ENCODE peak calls at places on chromosomes 5 and 9, in four cellular contexts. N is HCT116, G is body of pancreas, L is K562. Q is an unnamed sample.

GRCh38 chr9:33351547-33351946 is 50.8 kb downstream of the AQP7 start:
- ATAC-seq in N (peak; percentile 30), G (no peak), L (no peak), Q (no peak)

GRCh38 chr5:33433303-33434255 is 7.2 kb upstream of the TARS1 start:
- ATAC-seq in N (no peak), G (no peak), L (no peak), Q (no peak)

GRCh38 chr9:90870646-90871326 is 69.2 kb downstream of the SYK start:
- ATAC-seq in N (peak; percentile 69), G (peak; percentile 38), L (peak; percentile 69), Q (no peak)

GRCh38 chr9:116499434-116499833 is 187.7 kb upstream of the TRIM32 start:
- ATAC-seq in N (peak; percentile 56), G (no peak), L (no peak), Q (no peak)

GRCh38 chr5:174832811-174833210 is 108.4 kb downstream of the MSX2 start:
- ATAC-seq in N (no peak), G (no peak), L (no peak), Q (no peak)

GRCh38 chr5:6950250-6950649 is 237.0 kb downstream of the TENT4A start:
- ATAC-seq in N (no peak), G (no peak), L (no peak), Q (no peak)

GRCh38 chr5:103582364-103582763 is 19.8 kb upstream of the NUDT12 start:
- ATAC-seq in N (peak; percentile 70), G (peak; percentile 72), L (peak; percentile 75), Q (no peak)

GRCh38 chr5:113119271-113119924 is 142.8 kb downstream of the DCP2 start:
- ATAC-seq in N (no peak), G (no peak), L (peak; percentile 42), Q (peak; percentile 78)

GRCh38 chr5:127210082-127210481 is 80.5 kb upstream of the MEGF10 start:
- ATAC-seq in N (no peak), G (no peak), L (no peak), Q (no peak)

GRCh38 chr9:112198646-112199045 is 23.5 kb upstream of the SUSD1 start:
- ATAC-seq in N (no peak), G (no peak), L (peak; percentile 79), Q (no peak)

GRCh38 chr9:81892440-81892839 is 35.8 kb upstream of the SPATA31D4 start:
- ATAC-seq in N (no peak), G (no peak), L (no peak), Q (no peak)

GRCh38 chr5:7242118-7242517 is 153.8 kb upstream of the ADCY2 start:
- ATAC-seq in N (no peak), G (no peak), L (no peak), Q (no peak)

GRCh38 chr5:50711280-50711679 is 44.8 kb downstream of the PARP8 start:
- ATAC-seq in N (no peak), G (peak; percentile 85), L (no peak), Q (no peak)

GRCh38 chr5:107389769-107390168 is 281.0 kb downstream of the EFNA5 start:
- ATAC-seq in N (no peak), G (no peak), L (no peak), Q (no peak)

GRCh38 chr9:20376042-20376441 is 246.3 kb downstream of the MLLT3 start:
- ATAC-seq in N (no peak), G (no peak), L (no peak), Q (no peak)

GRCh38 chr5:6086871-6087270 is 291.5 kb downstream of the MED10 start:
- ATAC-seq in N (no peak), G (no peak), L (no peak), Q (no peak)

GRCh38 chr5:177403826-177404640 is 3.6 kb upstream of the PFN3 start:
- ATAC-seq in N (peak; percentile 72), G (peak; percentile 89), L (peak; percentile 96), Q (peak; percentile 92)

GRCh38 chr5:177404641-177405134 is 4.2 kb upstream of the PFN3 start:
- ATAC-seq in N (no peak), G (no peak), L (no peak), Q (no peak)

GRCh38 chr5:177403194-177403825 is 2.8 kb upstream of the PFN3 start:
- ATAC-seq in N (peak; percentile 24), G (no peak), L (peak; percentile 35), Q (no peak)

GRCh38 chr5:177399903-177400868 is at the start of gene PFN3:
- ATAC-seq in N (no peak), G (no peak), L (no peak), Q (no peak)

DNA sequence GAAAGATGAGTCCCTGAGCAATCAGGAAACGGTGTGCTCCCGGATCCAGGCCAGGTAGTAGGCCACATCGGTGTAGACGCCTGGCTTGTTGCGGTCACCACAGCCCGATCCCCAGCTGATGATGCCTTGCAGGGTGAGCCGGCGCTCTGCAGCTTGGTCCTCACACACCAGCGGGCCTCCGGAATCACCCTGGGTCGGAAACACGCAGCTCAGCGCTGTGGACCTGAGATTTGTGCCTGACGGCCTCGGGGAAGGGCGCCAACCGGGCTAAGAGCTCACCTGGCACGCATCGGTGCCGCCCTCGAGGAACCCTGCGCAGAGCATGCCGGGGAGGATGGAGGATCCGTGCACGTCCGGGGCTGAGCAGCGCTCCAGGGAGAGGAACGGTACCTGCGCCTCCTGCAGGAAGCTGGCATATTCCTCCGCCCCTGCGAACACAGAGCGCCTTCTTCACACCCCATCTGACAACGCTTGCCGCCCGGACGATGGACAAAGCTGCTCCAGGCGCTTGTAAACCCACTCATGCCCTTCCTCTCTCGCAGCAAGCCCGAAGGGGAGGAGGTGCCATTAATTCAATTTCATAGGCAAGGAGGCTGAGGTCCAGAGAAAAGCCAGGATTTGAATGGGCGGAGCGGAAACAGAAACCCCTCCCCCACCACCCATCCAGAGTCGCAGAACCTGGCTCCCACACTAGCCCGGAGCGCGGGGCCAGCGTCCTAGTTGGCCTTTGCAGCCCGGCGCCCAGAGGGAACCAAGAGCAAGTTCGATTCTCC is 2.0 kb upstream of the PFN3 start:
- ATAC-seq in N (peak; percentile 77), G (peak; percentile 69), L (no peak), Q (peak; percentile 24)
- H3K4me3 ChIP-seq in N (peak overlapping the region; percentile 82), G (no peak overlapping the region), L (no peak overlapping the region), Q (no peak overlapping the region)

GRCh38 chr9:128688501-128689292 is at the start of gene SET:
- ATAC-seq in N (peak; percentile 77), G (peak; percentile 89), L (peak; percentile 95), Q (peak; percentile 96)
- TF ChIP-seq POLR2A in N (peak; percentile 90), G (peak; percentile 68), L (peak; percentile 79), Q (no peak)

GRCh38 chr9:34380034-34380510 is 3.4 kb upstream of the MYORG start:
- ATAC-seq in N (no peak), G (no peak), L (no peak), Q (no peak)
- H3K4me3 ChIP-seq in N (no peak overlapping the region), G (no peak overlapping the region), L (no peak overlapping the region), Q (no peak overlapping the region)

GRCh38 chr9:122332083-122332482 is 38.7 kb upstream of the PTGS1 start:
- ATAC-seq in N (no peak), G (no peak), L (peak; percentile 85), Q (no peak)
- TF ChIP-seq POLR2A in N (no peak), G (no peak), L (no peak), Q (no peak)

GRCh38 chr9:127734247-127734746 is 797 bp downstream of the TOR2A start:
- ATAC-seq in N (no peak), G (peak; percentile 0), L (no peak), Q (no peak)

GRCh38 chr9:127733609-127734008 is 1.5 kb downstream of the TOR2A start:
- ATAC-seq in N (no peak), G (no peak), L (no peak), Q (no peak)

GRCh38 chr9:127738666-127739065 is 3.6 kb upstream of the TOR2A start:
- ATAC-seq in N (no peak), G (no peak), L (no peak), Q (no peak)

GRCh38 chr9:127734747-127735529 is at the start of gene TOR2A:
- ATAC-seq in N (peak; percentile 93), G (peak; percentile 95), L (peak; percentile 98), Q (peak; percentile 95)

GRCh38 chr9:127735530-127736176 is 559 bp upstream of the TOR2A start:
- ATAC-seq in N (no peak), G (no peak), L (no peak), Q (no peak)
- H3K4me3 ChIP-seq in N (no peak overlapping the region), G (no peak overlapping the region), L (peak overlapping the region; percentile 74), Q (peak overlapping the region; percentile 84)

GRCh38 chr5:154767537-154767936 is 12.4 kb downstream of the LARP1 start:
- ATAC-seq in N (no peak), G (no peak), L (no peak), Q (no peak)
- TF ChIP-seq POLR2A in N (no peak), G (no peak), L (no peak), Q (no peak)

DNA sequence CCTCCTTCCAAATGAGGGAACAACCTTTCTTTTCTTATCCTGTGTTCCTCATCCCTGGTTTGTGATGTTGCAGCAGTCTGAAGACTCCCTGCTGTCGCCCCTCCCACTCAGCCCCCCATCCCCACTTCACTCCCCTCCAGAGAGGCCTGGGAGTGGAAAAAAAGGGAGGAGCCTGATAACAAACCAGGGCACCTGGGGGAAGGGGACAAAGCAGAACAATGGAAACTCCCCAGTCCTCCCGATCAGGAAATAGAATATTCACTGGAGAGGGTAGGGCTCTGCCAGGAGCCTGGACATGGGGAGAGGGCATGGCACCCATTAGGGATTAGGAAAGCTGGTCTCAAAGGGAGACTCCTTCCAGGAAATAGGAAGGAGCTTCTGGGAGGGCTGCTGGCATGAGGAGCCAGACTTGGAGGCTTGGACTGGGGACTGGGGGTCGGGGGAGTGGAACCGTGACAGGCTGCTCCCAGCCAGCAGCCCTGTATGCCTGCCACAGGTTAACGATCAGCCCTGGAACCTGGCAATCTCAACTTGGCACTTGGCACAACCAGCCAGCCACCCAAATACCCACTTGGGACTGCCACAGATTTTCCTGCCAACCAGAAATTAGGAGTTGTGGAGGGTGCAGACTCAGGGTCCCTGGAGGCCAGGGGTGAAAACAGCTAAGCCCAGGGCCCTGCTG is 20.0 kb downstream of the PCDH1 start:
- ATAC-seq in N (no peak), G (peak; percentile 69), L (no peak), Q (no peak)
- H3K4me3 ChIP-seq in N (no peak overlapping the region), G (no peak overlapping the region), L (no peak overlapping the region), Q (no peak overlapping the region)